ENCODE peak calls at places on chromosomes 3 and 15, in five cellular contexts. T is CD8-positive, alpha-beta T cell; G is skeletal muscle cell; Y is left ventricle myocardium inferior; R is dorsolateral prefrontal cortex. Z is an unnamed sample.

GRCh38 chr15:61752001-61752400 is 308.2 kb downstream of the VPS13C start:
- DNase-seq in G (no peak), T (no peak), R (no peak), Y (no peak), Z (peak)

GRCh38 chr3:182323126-182323727 is 470.1 kb upstream of the ATP11B start:
- DNase-seq in T (no peak), Y (no peak), G (no peak), R (no peak), Z (no peak)

GRCh38 chr3:4350789-4351163 is 47.6 kb downstream of the SETMAR start:
- DNase-seq in G (peak), Y (no peak), T (peak), R (no peak), Z (peak)

GRCh38 chr3:99920530-99921376 is 103.1 kb downstream of the CMSS1 start:
- DNase-seq in G (peak), Y (peak), R (no peak), T (no peak), Z (no peak)

GRCh38 chr3:99638244-99638948 is at the start of gene COL8A1:
- DNase-seq in Y (peak), G (peak), R (no peak), T (no peak), Z (no peak)

GRCh38 chr3:186108106-186108940 is 566 bp downstream of the ETV5 start:
- DNase-seq in G (no peak), Y (peak), T (peak), R (peak), Z (peak)

GRCh38 chr15:78695849-78696248 is 54.8 kb upstream of the CHRNB4 start:
- DNase-seq in Y (no peak), G (no peak), R (no peak), T (no peak), Z (no peak)

GRCh38 chr3:72614394-72615074 is 233.7 kb downstream of the SHQ1 start:
- DNase-seq in T (no peak), G (no peak), Y (no peak), R (no peak), Z (peak)

GRCh38 chr3:62558549-62559112 is 185.3 kb upstream of the FEZF2 start:
- DNase-seq in R (no peak), G (no peak), Y (no peak), T (no peak), Z (peak)

GRCh38 chr3:55526332-55527030 is 39.4 kb upstream of the WNT5A start:
- DNase-seq in G (no peak), T (no peak), Y (no peak), R (no peak), Z (no peak)

GRCh38 chr3:154954750-154955149 is 125.4 kb upstream of the MME start:
- DNase-seq in R (no peak), Y (no peak), G (no peak), T (no peak), Z (peak)

GRCh38 chr3:11698326-11699082 is 54.8 kb upstream of the VGLL4 start:
- DNase-seq in G (no peak), R (no peak), T (no peak), Y (no peak), Z (no peak)

GRCh38 chr3:118478706-118479276 is 555.9 kb downstream of the IGSF11 start:
- DNase-seq in R (no peak), Y (no peak), G (no peak), T (no peak), Z (no peak)

GRCh38 chr3:112557980-112558379 is 3.8 kb downstream of the ATG3 start:
- DNase-seq in T (no peak), R (no peak), Y (no peak), G (no peak), Z (no peak)

GRCh38 chr3:112561085-112561692 is 573 bp downstream of the ATG3 start:
- DNase-seq in R (peak), Y (peak), G (peak), T (peak), Z (peak)

GRCh38 chr3:112561693-112562529 is at the start of the genes ATG3 and SLC35A5:
- DNase-seq in G (peak), R (peak), T (peak), Y (peak), Z (peak)

GRCh38 chr3:112555535-112556170 is 6.1 kb downstream of the ATG3 start:
- DNase-seq in G (no peak), R (no peak), Y (no peak), T (no peak), Z (no peak)

DNA sequence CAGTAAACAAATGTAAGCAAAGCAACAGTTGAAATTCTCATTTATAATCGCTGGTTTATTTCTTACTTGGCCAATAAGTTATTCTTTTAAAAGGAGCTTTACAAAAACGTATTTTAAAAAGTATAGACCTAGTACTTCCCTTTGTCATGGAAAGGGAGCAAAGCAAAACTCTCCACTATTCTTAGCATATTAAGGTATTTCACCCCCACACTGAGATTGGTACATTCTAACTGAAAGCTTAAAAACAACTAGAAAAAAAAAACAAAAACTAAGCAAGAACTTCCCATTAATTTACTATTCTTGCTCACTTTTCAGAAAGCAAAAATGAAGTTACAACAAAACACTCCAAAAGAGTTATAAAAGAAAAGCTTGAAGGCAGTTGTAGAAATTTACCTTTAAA is 1.4 kb downstream of the ATG3 start:
- DNase-seq in G (no peak), Y (no peak), R (no peak), T (no peak), Z (no peak)
- H3K4me3 ChIP-seq in G (peak), Y (peak), R (peak), T (peak), Z (peak)

DNA sequence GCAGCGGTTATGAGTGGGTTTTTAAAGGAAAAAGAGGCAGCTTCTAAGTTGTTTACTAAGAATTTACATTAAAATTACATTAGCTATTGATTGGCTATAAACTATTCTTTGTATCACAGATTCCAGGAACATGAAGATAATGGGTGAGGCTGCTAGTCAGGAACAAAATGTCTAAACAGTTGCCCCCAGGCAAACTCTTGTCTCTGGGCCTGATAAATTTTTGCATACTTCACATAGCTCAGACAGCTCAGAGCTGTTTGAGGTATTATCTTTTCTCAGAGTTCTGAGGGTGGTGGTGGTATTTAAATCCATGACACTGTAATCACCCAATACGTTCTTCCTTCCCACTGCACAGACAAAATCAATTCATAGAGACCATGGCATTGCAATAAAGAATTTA is 2.1 kb upstream of the HACD2 start:
- DNase-seq in Y (no peak), T (no peak), R (no peak), G (no peak), Z (no peak)
- H3K4me3 ChIP-seq in Y (no peak), T (no peak), R (no peak), G (no peak), Z (no peak)

DNA sequence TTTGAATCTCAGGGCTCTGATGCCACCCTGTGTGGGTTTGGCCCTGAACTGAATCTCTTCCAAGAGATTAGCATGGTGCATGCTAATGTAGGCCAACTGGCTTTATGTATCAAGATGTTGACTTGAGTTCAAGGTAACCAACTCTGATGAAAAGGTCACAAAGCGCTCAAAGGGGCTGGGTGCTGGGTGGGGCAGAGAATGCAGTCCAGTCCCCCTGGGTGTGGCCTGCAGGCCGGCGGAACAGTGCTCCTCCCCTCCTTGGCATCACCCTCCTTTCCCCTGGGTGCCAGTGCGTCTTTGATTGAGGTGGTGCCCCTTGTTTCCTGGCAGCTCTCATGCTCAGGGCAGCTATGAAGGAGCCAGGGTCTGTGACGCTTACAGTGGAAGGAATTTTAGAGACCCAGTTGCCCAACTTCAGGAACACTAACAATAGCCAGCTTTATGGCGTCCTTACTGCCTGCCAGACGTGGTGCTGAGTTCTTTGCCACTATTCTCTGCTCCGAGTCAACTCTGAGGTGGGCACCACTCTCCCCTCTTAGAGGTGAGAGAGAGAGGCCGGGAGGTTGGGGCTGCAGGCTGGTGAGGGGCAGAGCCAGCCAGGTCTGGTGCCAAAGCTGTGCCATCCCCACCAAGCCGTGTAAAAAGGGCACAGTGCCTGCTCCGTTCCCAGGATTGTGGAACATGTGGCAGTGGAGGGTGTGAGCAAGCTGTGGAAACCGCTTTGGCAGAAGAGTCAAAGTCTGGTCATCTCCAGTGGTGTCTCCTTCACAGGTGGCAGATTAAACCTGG is 9.8 kb downstream of the SYNM start:
- DNase-seq in R (peak), T (no peak), Y (no peak), G (no peak), Z (no peak)
- H3K4me3 ChIP-seq in R (no peak), T (no peak), Y (no peak), G (no peak), Z (no peak)

DNA sequence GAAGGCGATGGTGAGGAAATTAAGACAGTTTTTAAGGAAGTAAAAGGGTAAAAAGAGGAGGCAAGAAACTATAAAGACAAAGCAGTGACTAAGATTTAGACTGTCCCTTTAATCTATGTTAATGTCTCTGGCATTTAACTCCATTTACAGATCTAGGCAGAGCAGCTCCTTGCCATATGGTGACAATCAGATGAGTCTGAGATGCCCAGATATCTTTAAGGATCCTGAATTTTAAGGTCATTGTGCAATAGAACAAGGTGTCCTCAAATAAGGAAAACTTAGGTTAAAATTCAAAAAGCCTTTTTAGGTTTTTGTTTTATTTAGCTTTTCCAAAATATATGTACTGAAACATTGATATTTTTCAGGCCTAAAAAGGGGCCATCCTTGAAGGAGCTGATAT is 24.1 kb downstream of the RASGRP1 start:
- DNase-seq in R (no peak), G (no peak), Y (no peak), T (no peak), Z (no peak)
- H3K4me3 ChIP-seq in R (no peak), G (no peak), Y (no peak), T (no peak), Z (no peak)

GRCh38 chr3:52835766-52836470 is 1.1 kb upstream of the MUSTN1 start:
- DNase-seq in Y (peak), T (no peak), R (no peak), G (no peak), Z (no peak)

GRCh38 chr3:52833202-52833601 is 1.6 kb downstream of the MUSTN1 start:
- DNase-seq in Y (no peak), T (no peak), G (no peak), R (no peak), Z (no peak)

GRCh38 chr3:52836991-52837390 is 2.2 kb upstream of the MUSTN1 start:
- DNase-seq in R (no peak), T (no peak), Y (no peak), G (no peak), Z (no peak)

GRCh38 chr3:52836471-52836845 is 1.6 kb upstream of the MUSTN1 start:
- DNase-seq in Y (no peak), T (no peak), G (no peak), R (no peak), Z (no peak)

DNA sequence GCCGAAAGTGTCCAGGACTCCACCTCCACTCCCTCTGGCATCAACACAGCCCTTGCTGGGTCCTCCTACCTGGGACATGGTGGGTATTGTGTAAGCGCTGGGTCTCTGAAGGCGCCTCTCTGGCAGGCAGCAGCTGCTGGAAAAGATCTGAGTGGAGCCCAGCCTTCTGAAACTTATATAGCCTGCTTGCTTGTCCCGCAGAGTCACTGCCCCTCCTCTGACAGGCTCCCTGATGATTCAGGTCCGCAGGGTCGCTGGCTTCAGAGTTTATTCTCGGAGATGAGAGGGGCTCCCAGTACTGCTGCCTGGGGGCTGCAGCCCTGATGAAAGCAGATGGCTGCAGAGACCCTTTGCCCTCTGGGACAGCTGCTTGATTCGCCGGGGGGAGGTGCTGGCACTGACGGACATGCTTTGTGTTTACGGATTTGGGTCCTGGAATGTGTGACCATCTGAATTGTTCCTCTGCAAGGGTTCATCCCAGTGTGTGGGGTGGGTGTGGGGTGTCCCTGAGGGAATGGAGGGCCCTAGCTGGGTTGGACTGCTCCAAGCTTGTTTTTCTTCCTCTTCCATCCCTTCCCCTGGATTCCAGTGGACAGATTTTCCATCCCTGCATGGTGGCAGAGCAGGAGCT is at the start of gene MUSTN1:
- DNase-seq in Y (peak), T (no peak), R (no peak), G (peak), Z (no peak)
- H3K4me3 ChIP-seq in Y (peak), T (no peak), R (peak), G (no peak), Z (no peak)

GRCh38 chr3:30644615-30645014 is 38.2 kb downstream of the TGFBR2 start:
- DNase-seq in Y (peak), R (no peak), G (peak), T (peak), Z (peak)
- H3K4me3 ChIP-seq in Y (no peak), R (no peak), G (no peak), T (peak), Z (peak)

GRCh38 chr3:141261472-141262171 is 30.0 kb downstream of the PXYLP1 start:
- DNase-seq in T (no peak), G (no peak), R (no peak), Y (no peak), Z (peak)

GRCh38 chr3:141262306-141262705 is 30.7 kb downstream of the PXYLP1 start:
- DNase-seq in R (no peak), T (no peak), G (no peak), Y (no peak), Z (no peak)

GRCh38 chr3:141255864-141256263 is 24.2 kb downstream of the PXYLP1 start:
- DNase-seq in G (no peak), T (peak), R (no peak), Y (no peak), Z (peak)

GRCh38 chr3:141257971-141258370 is 26.3 kb downstream of the PXYLP1 start:
- DNase-seq in G (no peak), T (no peak), Y (no peak), R (no peak), Z (no peak)

GRCh38 chr3:141260131-141260927 is 28.7 kb downstream of the PXYLP1 start:
- DNase-seq in G (no peak), Y (no peak), T (no peak), R (no peak), Z (no peak)
- H3K4me3 ChIP-seq in G (no peak), Y (no peak), T (no peak), R (no peak), Z (no peak)

GRCh38 chr15:71329041-71329440 is 213.8 kb downstream of the THSD4 start:
- DNase-seq in G (no peak), T (no peak), R (no peak), Y (no peak), Z (no peak)
- H3K4me3 ChIP-seq in G (no peak), T (no peak), R (no peak), Y (no peak), Z (no peak)

DNA sequence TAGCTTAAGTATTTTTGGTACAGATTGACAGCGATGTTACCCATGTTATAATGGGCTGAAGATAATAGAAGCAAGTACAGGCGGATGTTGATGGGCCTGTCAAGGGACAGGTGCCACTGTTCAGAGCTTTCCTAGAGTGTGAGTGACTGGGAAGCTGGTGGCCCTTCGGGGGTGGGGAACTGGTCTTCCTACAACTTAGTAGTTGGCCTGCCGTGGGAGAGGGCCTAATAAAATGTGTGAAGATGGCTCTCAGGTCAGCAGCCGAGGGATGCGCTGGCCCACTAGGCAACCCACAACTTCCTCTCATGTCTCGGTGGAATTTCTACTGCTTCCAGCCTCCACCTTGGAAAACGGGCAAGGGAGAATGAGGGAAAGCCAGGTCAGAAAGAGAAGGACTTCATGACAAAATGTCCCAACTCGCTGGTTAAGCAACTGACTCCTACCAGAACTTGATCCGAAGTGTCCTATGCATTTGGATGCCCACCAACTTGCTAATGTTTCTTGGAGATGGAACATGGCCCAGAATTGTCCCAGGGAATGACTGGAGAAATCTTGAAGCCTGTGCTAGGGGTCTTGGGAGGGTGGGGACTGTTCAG is 1.4 kb downstream of the GYG1 start:
- DNase-seq in R (no peak), Y (no peak), T (no peak), G (no peak), Z (no peak)
- H3K4me3 ChIP-seq in R (peak), Y (peak), T (peak), G (no peak), Z (no peak)

DNA sequence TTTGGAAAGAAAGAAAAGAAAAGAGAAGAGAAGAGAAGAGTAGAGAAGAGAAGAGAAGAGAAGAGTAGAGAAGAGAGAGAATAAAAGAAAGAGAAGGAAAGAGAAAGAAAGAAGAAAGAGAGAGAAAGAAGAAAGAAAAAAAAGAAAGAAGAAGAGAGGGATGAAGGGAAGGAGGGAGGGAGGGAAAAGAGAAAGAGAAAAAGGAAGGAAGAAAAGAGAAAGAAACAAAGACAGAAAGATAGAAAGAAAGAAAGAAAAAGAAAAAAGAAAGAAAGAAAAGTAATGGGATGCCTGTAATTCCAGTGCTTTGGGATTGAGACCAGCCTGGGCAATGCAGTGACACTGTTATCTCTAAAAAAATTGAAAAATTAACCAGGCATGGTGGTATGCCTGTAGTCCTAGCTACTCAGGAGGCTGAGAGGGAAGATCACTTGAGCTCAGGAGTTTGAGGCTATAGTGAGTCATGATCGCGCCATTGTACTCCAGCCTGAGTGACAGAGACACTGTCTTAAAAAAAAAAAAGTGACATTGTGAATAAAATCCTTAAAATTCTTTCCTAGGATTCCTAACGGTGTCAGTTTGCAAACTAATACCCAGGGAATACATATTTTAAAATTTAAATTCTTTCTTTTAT is 1.7 kb downstream of the RASL12 start:
- DNase-seq in T (no peak), G (no peak), Y (no peak), R (no peak), Z (no peak)
- H3K4me3 ChIP-seq in T (no peak), G (no peak), Y (peak), R (peak), Z (no peak)